ENCODE peak calls at places on chromosome 10, in five cellular contexts. Z is Panc1, S is brain microvascular endothelial cell, J is right cardiac atrium, U is AG04449. T is an unnamed sample.

GRCh38 chr10:95278061-95278988 is 12.5 kb downstream of the PDLIM1 start:
- DNase-seq in Z (no peak), S (peak), J (peak), U (no peak), T (peak)

GRCh38 chr10:71966046-71967004 is 2.1 kb downstream of the CHST3 start:
- DNase-seq in Z (no peak), S (no peak), J (no peak), U (no peak), T (no peak)

GRCh38 chr10:8088504-8088903 is 34.0 kb downstream of the GATA3 start:
- DNase-seq in Z (no peak), S (no peak), J (no peak), U (no peak), T (no peak)

GRCh38 chr10:132461683-132462231 is 64.8 kb downstream of the PWWP2B start:
- DNase-seq in Z (no peak), S (no peak), J (peak), U (no peak), T (no peak)

GRCh38 chr10:15182541-15183207 is 14.2 kb upstream of the NMT2 start:
- DNase-seq in Z (no peak), S (no peak), J (no peak), U (no peak), T (no peak)

GRCh38 chr10:120805014-120805805 is 46.0 kb upstream of the WDR11 start:
- DNase-seq in Z (no peak), S (no peak), J (no peak), U (no peak), T (no peak)

GRCh38 chr10:106185991-106186390 is 978.5 kb downstream of the SORCS1 start:
- DNase-seq in Z (no peak), S (no peak), J (no peak), U (peak), T (peak)

GRCh38 chr10:126969310-126969709 is 64.1 kb downstream of the DOCK1 start:
- DNase-seq in Z (no peak), S (peak), J (no peak), U (no peak), T (no peak)

GRCh38 chr10:123890246-123890645 is 1.4 kb downstream of the CPXM2 start:
- DNase-seq in Z (no peak), S (no peak), J (peak), U (no peak), T (no peak)

GRCh38 chr10:62517252-62517651 is 143.1 kb downstream of the ZNF365 start:
- DNase-seq in Z (no peak), S (no peak), J (no peak), U (no peak), T (no peak)

GRCh38 chr10:13705526-13706169 is 118.9 kb downstream of the PRPF18 start:
- DNase-seq in Z (no peak), S (no peak), J (no peak), U (no peak), T (no peak)
- H3K4me3 ChIP-seq in Z (no peak), S (peak), J (peak), U (peak), T (peak)

DNA sequence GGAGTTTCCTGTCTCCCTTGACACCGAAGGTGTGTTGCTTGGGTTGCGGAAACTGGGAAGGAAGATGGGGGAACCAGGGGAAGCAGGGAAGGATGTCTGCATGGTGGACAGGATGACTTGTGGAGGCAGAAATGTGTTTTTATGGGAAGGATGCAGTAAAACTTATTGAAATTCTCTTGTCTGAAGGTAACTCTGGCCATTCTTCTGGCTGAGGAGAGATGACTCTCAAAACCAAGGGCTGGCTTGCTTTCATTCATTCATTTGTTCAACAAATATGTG is 1.5 kb downstream of the UBTD1 start:
- DNase-seq in Z (no peak), S (no peak), J (no peak), U (no peak), T (no peak)
- H3K4me3 ChIP-seq in Z (peak), S (peak), J (peak), U (peak), T (peak)

GRCh38 chr10:122558452-122558851 is 2.1 kb upstream of the DMBT1 start:
- DNase-seq in Z (no peak), S (no peak), J (no peak), U (no peak), T (no peak)
- H3K4me3 ChIP-seq in Z (no peak), S (no peak), J (no peak), U (no peak), T (no peak)

DNA sequence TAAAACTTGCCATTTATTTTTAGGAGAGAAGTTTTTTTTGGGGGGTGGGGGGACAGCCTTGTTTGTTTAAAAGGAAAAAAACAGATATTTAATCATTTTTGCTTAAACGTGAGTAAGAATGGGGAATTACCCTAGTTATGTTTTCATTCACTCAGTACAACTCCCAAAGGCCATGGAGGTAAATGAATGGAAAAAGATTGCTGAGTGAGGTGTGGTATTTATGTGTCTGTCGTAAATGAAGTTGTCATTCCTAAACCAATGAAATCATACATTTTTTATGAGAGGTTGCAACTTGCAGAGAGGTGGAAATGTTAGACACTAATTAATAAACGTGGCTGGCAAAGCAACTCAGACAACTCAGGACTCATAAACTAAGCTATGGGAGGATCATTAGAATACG is 218.1 kb downstream of the CELF2 start:
- DNase-seq in Z (no peak), S (no peak), J (no peak), U (no peak), T (no peak)
- H3K4me3 ChIP-seq in Z (no peak), S (no peak), J (no peak), U (no peak), T (no peak)